ENCODE peak calls at places on chromosomes 12 and 14, in eight cellular contexts. K is heart left ventricle, G is kidney, I is A673, E is AG04450, A is epithelial cell of esophagus, M is fibroblast of lung, C is epithelial cell of proximal tubule. F is an unnamed sample.

GRCh38 chr12:112381421-112381897 is 772 bp downstream of the HECTD4 start:
- DNase-seq in G (peak), C (no peak), M (no peak), I (peak), K (no peak), A (peak), E (no peak), F (no peak)

GRCh38 chr14:24075485-24076301 is 4.3 kb downstream of the CPNE6 start:
- DNase-seq in M (no peak), A (no peak), G (no peak), C (no peak), E (no peak), K (no peak), I (no peak), F (no peak)

GRCh38 chr14:71460091-71460490 is 472.1 kb upstream of the RGS6 start:
- DNase-seq in G (no peak), I (no peak), M (peak), E (no peak), K (no peak), A (peak), C (no peak), F (no peak)

GRCh38 chr12:125330645-125331341 is 265.6 kb downstream of the AACS start:
- DNase-seq in K (peak), A (peak), M (peak), E (no peak), I (peak), G (peak), C (no peak), F (peak)

GRCh38 chr12:77830502-77830901 is at the start of gene NAV3:
- DNase-seq in M (peak), E (no peak), A (no peak), K (no peak), I (peak), C (no peak), G (no peak), F (peak)

GRCh38 chr12:53061404-53062010 is 11.6 kb downstream of the TNS2 start:
- DNase-seq in K (peak), C (no peak), M (no peak), I (no peak), E (no peak), A (no peak), G (peak), F (no peak)

GRCh38 chr12:54935235-54935951 is 49.2 kb downstream of the TESPA1 start:
- DNase-seq in A (peak), E (peak), M (peak), C (peak), K (no peak), G (no peak), I (peak), F (peak)

GRCh38 chr12:31732926-31733548 is 4.2 kb upstream of the AMN1 start:
- DNase-seq in K (no peak), I (peak), G (no peak), M (peak), C (peak), E (no peak), A (peak), F (peak)

GRCh38 chr12:77766224-77766623 is 64.5 kb upstream of the NAV3 start:
- DNase-seq in A (no peak), K (no peak), M (no peak), I (no peak), G (no peak), C (no peak), E (no peak), F (peak)

GRCh38 chr14:101713641-101714349 is 47.7 kb upstream of the PPP2R5C start:
- DNase-seq in E (no peak), A (no peak), M (no peak), G (no peak), K (no peak), I (no peak), C (no peak), F (no peak)

GRCh38 chr14:72892103-72892878 is 1.6 kb downstream of the DPF3 start:
- DNase-seq in G (peak), M (peak), C (no peak), E (no peak), I (peak), A (peak), K (no peak), F (peak)
- TF ChIP-seq CTCF in G (no peak), M (no peak), C (no peak), E (peak), I (peak), A (no peak), K (no peak), F (no peak)

GRCh38 chr12:15698377-15698867 is 90.8 kb downstream of the EPS8 start:
- DNase-seq in A (no peak), G (no peak), K (no peak), E (no peak), I (no peak), C (no peak), M (no peak), F (no peak)
- H3K4me3 ChIP-seq in A (no peak), G (no peak), K (no peak), E (no peak), I (no peak), C (no peak), M (no peak), F (no peak)

GRCh38 chr14:90551070-90551704 is 154.4 kb downstream of the CALM1 start:
- DNase-seq in E (no peak), C (no peak), M (peak), I (no peak), K (no peak), A (no peak), G (peak), F (peak)
- TF ChIP-seq CTCF in E (no peak), C (no peak), M (no peak), I (no peak), K (no peak), A (no peak), G (no peak), F (no peak)

GRCh38 chr12:128795530-128796361 is 28.0 kb downstream of the SLC15A4 start:
- DNase-seq in E (no peak), A (no peak), C (no peak), K (no peak), I (no peak), G (no peak), M (no peak), F (no peak)
- H3K4me3 ChIP-seq in E (no peak), A (no peak), C (no peak), K (no peak), I (no peak), G (no peak), M (no peak), F (no peak)

DNA sequence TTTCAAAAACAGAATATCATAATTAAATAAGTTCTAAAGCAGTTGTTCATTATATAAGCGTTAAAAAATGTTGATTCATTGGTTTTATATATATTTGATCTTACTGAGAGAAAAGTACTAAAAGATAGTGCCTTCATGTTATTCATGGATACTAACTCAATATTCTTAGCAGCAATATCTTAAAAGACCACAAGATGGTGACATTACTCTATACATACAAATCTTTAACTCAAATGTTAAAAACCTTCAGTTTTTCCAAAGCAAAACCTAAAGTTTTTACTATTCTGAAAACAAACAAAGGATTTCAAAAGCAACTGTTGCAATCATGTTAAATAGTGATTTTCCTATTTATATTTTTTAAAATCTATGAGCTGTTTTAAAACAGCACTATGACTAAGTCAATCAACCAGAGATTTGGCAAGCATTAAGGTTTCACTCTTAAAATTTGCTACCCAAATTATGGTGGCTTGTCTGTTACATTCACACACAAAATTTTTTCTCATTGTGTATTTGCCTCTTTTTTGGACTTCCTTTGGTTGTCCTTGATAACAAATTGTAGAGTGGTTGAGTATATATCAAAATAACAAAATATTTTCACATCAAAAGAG is 50.1 kb upstream of the RERGL start:
- DNase-seq in M (peak), C (no peak), G (no peak), E (no peak), A (peak), I (peak), K (no peak), F (peak)
- TF ChIP-seq CTCF in M (no peak), C (no peak), G (peak), E (peak), A (peak), I (peak), K (peak), F (peak)

DNA sequence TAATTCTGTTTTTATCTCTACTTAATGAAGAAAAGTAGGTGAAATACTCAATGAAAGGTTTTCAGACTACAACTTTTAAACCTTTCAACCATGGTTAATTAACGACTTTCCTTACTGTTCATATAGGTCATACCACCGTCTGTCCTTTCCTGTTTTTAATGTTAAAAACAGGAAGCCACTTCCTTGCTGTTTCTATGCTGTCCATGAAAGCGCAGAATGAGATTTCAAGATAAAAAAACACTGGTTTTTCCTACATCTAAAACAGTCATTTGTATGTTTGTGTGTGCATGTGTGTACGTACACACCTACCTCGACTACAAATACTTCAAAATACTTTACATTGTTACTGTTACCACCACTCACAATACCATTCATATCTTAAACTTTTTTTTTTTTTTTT is 27.3 kb downstream of the SPTLC2 start:
- DNase-seq in I (peak), A (no peak), C (no peak), K (no peak), G (no peak), E (no peak), M (no peak), F (no peak)
- H3K4me3 ChIP-seq in I (no peak), A (no peak), C (no peak), K (no peak), G (no peak), E (no peak), M (no peak), F (no peak)

GRCh38 chr14:69259531-69260245 is at the start of gene GALNT16:
- DNase-seq in C (no peak), A (peak), I (no peak), G (peak), E (no peak), M (peak), K (peak), F (peak)
- TF ChIP-seq CTCF in C (peak), A (no peak), I (no peak), G (no peak), E (peak), M (peak), K (peak), F (no peak)

GRCh38 chr12:4212845-4213244 is 60.7 kb upstream of the CCND2 start:
- DNase-seq in M (no peak), I (no peak), C (no peak), K (no peak), E (no peak), G (no peak), A (no peak), F (no peak)

GRCh38 chr12:4214912-4215861 is 58.4 kb upstream of the CCND2 start:
- DNase-seq in M (no peak), E (no peak), A (peak), C (no peak), I (no peak), K (peak), G (no peak), F (peak)

GRCh38 chr12:4215862-4216541 is 57.6 kb upstream of the CCND2 start:
- DNase-seq in I (no peak), E (no peak), A (peak), G (no peak), K (no peak), M (no peak), C (no peak), F (peak)

GRCh38 chr12:4217091-4217490 is 56.5 kb upstream of the CCND2 start:
- DNase-seq in G (no peak), C (no peak), A (no peak), E (no peak), M (no peak), I (no peak), K (no peak), F (no peak)

GRCh38 chr12:4216542-4216927 is 57.0 kb upstream of the CCND2 start:
- DNase-seq in A (peak), I (no peak), G (no peak), E (no peak), K (no peak), C (no peak), M (no peak), F (no peak)
- H3K4me3 ChIP-seq in A (no peak), I (no peak), G (no peak), E (no peak), K (no peak), C (no peak), M (no peak), F (no peak)

F was measured in cardiac fibroblast.